ENCODE peak calls at places on chromosomes 7 and 10, in five cellular contexts. D is CD4-positive, CD25-positive, alpha-beta regulatory T cell; M is H9; P is stimulated activated CD4-positive, alpha-beta T cell treated with anti-CD3 and anti-CD28 coated beads, Interleukin-12 subunit alpha, Interleukin-12 subunit beta, amount 100 ng/mL, for 4 hours; K is GM19239. Y is an unnamed sample.

GRCh38 chr10:102420810-102421644 is at the start of gene FBXL15:
- DNase-seq in D (peak; percentile 88), M (peak; percentile 96), P (peak; percentile 95), K (peak; percentile 96), Y (peak; percentile 97)

GRCh38 chr7:108308913-108309312 is 147.3 kb downstream of the NRCAM start:
- DNase-seq in D (no peak), M (no peak), P (no peak), K (no peak), Y (no peak)

GRCh38 chr7:55438085-55438764 is 73.1 kb downstream of the LANCL2 start:
- DNase-seq in D (no peak), M (no peak), P (no peak), K (no peak), Y (no peak)

GRCh38 chr7:157434231-157434630 is 97.4 kb downstream of the DNAJB6 start:
- DNase-seq in D (no peak), M (no peak), P (no peak), K (no peak), Y (no peak)

GRCh38 chr7:42502022-42502421 is 265.0 kb upstream of the GLI3 start:
- DNase-seq in D (no peak), M (no peak), P (no peak), K (no peak), Y (no peak)

GRCh38 chr7:144565586-144565985 is 162.1 kb upstream of the NOBOX start:
- DNase-seq in D (no peak), M (no peak), P (no peak), K (no peak), Y (no peak)

GRCh38 chr10:69866688-69867461 is 65.2 kb downstream of the COL13A1 start:
- DNase-seq in D (no peak), M (peak; percentile 81), P (no peak), K (no peak), Y (no peak)

GRCh38 chr7:143417734-143418378 is 9.2 kb upstream of the EPHA1 start:
- DNase-seq in D (no peak), M (no peak), P (no peak), K (no peak), Y (no peak)

GRCh38 chr10:72097448-72098300 is 9.3 kb upstream of the SPOCK2 start:
- DNase-seq in D (no peak), M (no peak), P (no peak), K (no peak), Y (peak; percentile 56)

GRCh38 chr10:127496045-127496444 is 53.1 kb upstream of the NPS start:
- DNase-seq in D (no peak), M (no peak), P (no peak), K (no peak), Y (no peak)

GRCh38 chr10:106216085-106216484 is 948.4 kb downstream of the SORCS1 start:
- DNase-seq in D (no peak), M (no peak), P (no peak), K (no peak), Y (no peak)

GRCh38 chr10:13890617-13891541 is 304.1 kb downstream of the PRPF18 start:
- DNase-seq in D (no peak), M (peak; percentile 55), P (peak; percentile 16), K (no peak), Y (no peak)

GRCh38 chr7:21972397-21972784 is 26.7 kb upstream of the CDCA7L start:
- DNase-seq in D (no peak), M (peak; percentile 86), P (no peak), K (no peak), Y (no peak)

GRCh38 chr7:136294977-136295376 is 317.8 kb upstream of the MTPN start:
- DNase-seq in D (no peak), M (no peak), P (no peak), K (no peak), Y (no peak)

GRCh38 chr10:93947055-93947454 is 46.7 kb upstream of the PLCE1 start:
- DNase-seq in D (no peak), M (no peak), P (no peak), K (no peak), Y (no peak)

GRCh38 chr7:1321411-1322239 is 89.0 kb downstream of the UNCX start:
- DNase-seq in D (no peak), M (no peak), P (no peak), K (no peak), Y (no peak)

GRCh38 chr10:111410740-111411139 is 333.9 kb downstream of the ADRA2A start:
- DNase-seq in D (no peak), M (no peak), P (no peak), K (no peak), Y (no peak)

GRCh38 chr10:50447691-50448090 is 176.1 kb downstream of the SGMS1 start:
- DNase-seq in D (no peak), M (no peak), P (no peak), K (no peak), Y (no peak)

GRCh38 chr7:25069900-25070443 is 55.1 kb downstream of the CYCS start:
- DNase-seq in D (peak; percentile 30), M (peak; percentile 59), P (no peak), K (peak; percentile 43), Y (peak; percentile 15)

GRCh38 chr7:75986147-75986781 is 8.1 kb downstream of the TMEM120A start:
- DNase-seq in D (no peak), M (no peak), P (no peak), K (no peak), Y (no peak)

GRCh38 chr10:96645191-96645721 is 58.4 kb upstream of the TM9SF3 start:
- DNase-seq in D (no peak), M (no peak), P (no peak), K (no peak), Y (no peak)

GRCh38 chr7:16739863-16740622 is 13.5 kb upstream of the TSPAN13 start:
- DNase-seq in D (no peak), M (no peak), P (no peak), K (no peak), Y (no peak)

Y was measured in T-helper 2 cell treated with Interferon-gamma antibody and Interleukin-4, amounts not matched to agents 5 μg/mL and 100 μg/mL, for 36 hours.